ENCODE peak calls at places on chromosome 13, in seven cellular contexts. S is naive thymus-derived CD4-positive, alpha-beta T cell; Q is neural crest cell; D is NCI-H1694; J is NCI-H1417; V is epithelial cell of prostate; R is H1. K is an unnamed sample.

GRCh38 chr13:105956891-105957290 is 578.6 kb downstream of the EFNB2 start:
- DNase-seq in V (no peak), J (no peak), R (no peak), S (no peak), Q (no peak), D (no peak), K (no peak)

GRCh38 chr13:29508130-29508873 is 87.2 kb downstream of the SLC7A1 start:
- DNase-seq in R (peak), V (no peak), J (peak), S (peak), Q (peak), D (peak), K (peak)

GRCh38 chr13:44058586-44059238 is 179.0 kb downstream of the LACC1 start:
- DNase-seq in S (no peak), J (no peak), D (peak), R (no peak), Q (no peak), V (no peak), K (no peak)

GRCh38 chr13:44131069-44131614 is 242.5 kb upstream of the SERP2 start:
- DNase-seq in D (no peak), J (no peak), V (no peak), S (no peak), R (no peak), Q (no peak), K (no peak)

GRCh38 chr13:24627864-24628418 is 52.3 kb upstream of the ATP12A start:
- DNase-seq in Q (no peak), S (no peak), D (no peak), J (peak), V (no peak), R (no peak), K (no peak)

GRCh38 chr13:92829930-92830329 is 396.7 kb upstream of the GPC6 start:
- DNase-seq in D (no peak), J (no peak), S (no peak), V (no peak), Q (no peak), R (no peak), K (no peak)

GRCh38 chr13:99983401-99984133 is 2.0 kb downstream of the ZIC2 start:
- DNase-seq in J (peak), R (no peak), S (no peak), D (no peak), Q (no peak), V (no peak), K (no peak)

GRCh38 chr13:59319276-59319675 is 844.5 kb downstream of the DIAPH3 start:
- DNase-seq in V (no peak), R (no peak), D (no peak), Q (no peak), S (no peak), J (no peak), K (no peak)

GRCh38 chr13:112210401-112210800 is 143.5 kb downstream of the SOX1 start:
- DNase-seq in Q (no peak), R (no peak), D (no peak), S (no peak), J (peak), V (no peak), K (no peak)

GRCh38 chr13:87259479-87260083 is 411.6 kb upstream of the SLITRK5 start:
- DNase-seq in R (no peak), S (no peak), Q (peak), V (no peak), D (no peak), J (no peak), K (no peak)

GRCh38 chr13:27665333-27665732 is 43.6 kb downstream of the POLR1D start:
- DNase-seq in D (no peak), S (no peak), V (no peak), Q (no peak), R (no peak), J (no peak), K (no peak)

GRCh38 chr13:27130223-27131015 is 41.2 kb downstream of the USP12 start:
- DNase-seq in J (no peak), V (no peak), R (no peak), D (no peak), S (no peak), Q (no peak), K (no peak)

GRCh38 chr13:97268772-97269171 is 46.6 kb downstream of the MBNL2 start:
- DNase-seq in V (no peak), S (no peak), J (no peak), R (no peak), D (no peak), Q (no peak), K (no peak)

GRCh38 chr13:106990594-106990993 is 422.7 kb upstream of the ARGLU1 start:
- DNase-seq in R (no peak), D (no peak), V (no peak), J (no peak), S (no peak), Q (no peak), K (no peak)

GRCh38 chr13:98143157-98143553 is 261 bp downstream of the FARP1 start:
- DNase-seq in Q (peak), D (no peak), V (no peak), S (no peak), J (peak), R (no peak), K (no peak)

GRCh38 chr13:43132911-43133310 is 109.5 kb downstream of the DNAJC15 start:
- DNase-seq in Q (no peak), J (peak), R (no peak), D (no peak), S (no peak), V (no peak), K (no peak)

GRCh38 chr13:40172149-40172591 is 494.3 kb downstream of the FOXO1 start:
- DNase-seq in Q (no peak), V (no peak), D (no peak), R (peak), J (no peak), S (no peak), K (no peak)

GRCh38 chr13:103044054-103044453 is 22.2 kb downstream of the SLC10A2 start:
- DNase-seq in J (peak), Q (no peak), V (peak), R (no peak), S (no peak), D (no peak), K (no peak)

GRCh38 chr13:31767175-31767900 is 28.0 kb downstream of the RXFP2 start:
- DNase-seq in J (no peak), D (no peak), S (no peak), R (no peak), V (peak), Q (no peak), K (no peak)

GRCh38 chr13:74110053-74110452 is 24.2 kb downstream of the KLF12 start:
- DNase-seq in S (no peak), D (no peak), Q (no peak), V (no peak), J (no peak), R (no peak), K (no peak)

K was measured in NCI-H524 treated with DMSO at 0.1 percent for 48 hours.